ENCODE peak calls at places on chromosomes 6 and 20, in six cellular contexts. R is HCT116, H is Panc1, Y is prostate gland, J is GM12892, A is endothelial cell of umbilical vein. N is an unnamed sample.

GRCh38 chr6:169073311-169073710 is 180.3 kb downstream of the THBS2 start:
- DNase-seq in R (no peak), H (no peak), Y (no peak), J (no peak), A (no peak), N (no peak)

GRCh38 chr20:44714701-44715494 is at the start of gene CCN5:
- DNase-seq in R (peak), H (peak), Y (peak), J (no peak), A (peak), N (peak)

GRCh38 chr20:18003897-18004296 is 35.1 kb downstream of the MGME1 start:
- DNase-seq in R (no peak), H (no peak), Y (no peak), J (no peak), A (no peak), N (no peak)

GRCh38 chr20:5545381-5545941 is 204.7 kb upstream of the SHLD1 start:
- DNase-seq in R (no peak), H (no peak), Y (no peak), J (no peak), A (no peak), N (no peak)

GRCh38 chr6:125073071-125073470 is 80.5 kb upstream of the TPD52L1 start:
- DNase-seq in R (no peak), H (no peak), Y (no peak), J (no peak), A (no peak), N (no peak)

GRCh38 chr20:48159156-48159971 is 374.1 kb upstream of the SULF2 start:
- DNase-seq in R (no peak), H (no peak), Y (no peak), J (no peak), A (no peak), N (no peak)

GRCh38 chr6:136408205-136408604 is 118.6 kb upstream of the BCLAF1 start:
- DNase-seq in R (no peak), H (no peak), Y (no peak), J (no peak), A (peak), N (no peak)

GRCh38 chr20:56520180-56520579 is 4.4 kb upstream of the FAM209A start:
- DNase-seq in R (no peak), H (no peak), Y (no peak), J (no peak), A (no peak), N (no peak)

GRCh38 chr20:1505361-1505760 is 14.1 kb upstream of the SIRPB2 start:
- DNase-seq in R (no peak), H (no peak), Y (no peak), J (no peak), A (no peak), N (no peak)

GRCh38 chr6:113786168-113786567 is 71.0 kb upstream of the MARCKS start:
- DNase-seq in R (peak), H (no peak), Y (no peak), J (no peak), A (no peak), N (no peak)

DNA sequence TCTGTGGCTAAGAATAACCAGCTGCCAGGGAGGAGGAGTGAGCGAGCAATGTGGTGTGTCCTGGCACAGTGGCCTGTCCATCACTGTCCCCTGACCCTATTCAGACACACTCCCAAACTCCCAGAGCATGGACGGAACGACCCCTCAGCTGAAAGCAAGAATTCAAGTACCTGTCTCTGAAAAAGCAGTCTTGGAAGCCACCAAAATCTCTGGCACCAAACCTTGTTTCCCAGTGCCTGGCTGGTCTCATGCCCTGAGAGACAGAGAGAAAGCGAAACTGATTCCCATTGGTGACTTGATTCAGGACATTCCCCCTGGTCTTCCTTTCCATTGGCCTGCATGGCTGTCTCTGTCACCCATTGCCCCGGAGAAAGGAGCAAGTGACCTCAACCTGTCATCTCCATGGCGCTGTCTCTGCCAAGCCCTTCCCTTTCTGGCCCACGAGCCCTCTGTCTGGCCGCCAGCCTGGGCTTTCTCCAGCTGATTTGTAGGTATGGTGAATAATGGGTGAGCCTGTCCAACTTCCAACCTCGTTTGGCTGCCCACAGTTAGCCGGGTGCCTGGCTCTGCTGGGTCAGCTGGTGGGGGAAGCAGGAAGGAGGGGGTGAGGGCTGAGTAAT is at the start of gene DDO:
- DNase-seq in R (no peak), H (no peak), Y (peak), J (no peak), A (peak), N (peak)
- TF ChIP-seq POLR2AphosphoS5 in R (no peak), H (no peak), Y (peak), J (no peak), A (no peak), N (peak)

GRCh38 chr6:150271501-150272263 is 97.1 kb upstream of the IYD start:
- DNase-seq in R (no peak), H (no peak), Y (no peak), J (no peak), A (no peak), N (no peak)
- TF ChIP-seq POLR2AphosphoS5 in R (no peak), H (no peak), Y (no peak), J (no peak), A (no peak), N (no peak)

GRCh38 chr6:37212268-37212667 is 42.3 kb downstream of the PIM1 start:
- DNase-seq in R (no peak), H (no peak), Y (no peak), J (no peak), A (no peak), N (no peak)

GRCh38 chr6:37207903-37208456 is 38.0 kb downstream of the PIM1 start:
- DNase-seq in R (peak), H (peak), Y (peak), J (peak), A (peak), N (peak)

GRCh38 chr6:37208793-37209192 is 38.8 kb downstream of the PIM1 start:
- DNase-seq in R (no peak), H (no peak), Y (no peak), J (no peak), A (no peak), N (no peak)

GRCh38 chr6:37209461-37210205 is 39.7 kb downstream of the PIM1 start:
- DNase-seq in R (no peak), H (no peak), Y (no peak), J (no peak), A (no peak), N (no peak)

DNA sequence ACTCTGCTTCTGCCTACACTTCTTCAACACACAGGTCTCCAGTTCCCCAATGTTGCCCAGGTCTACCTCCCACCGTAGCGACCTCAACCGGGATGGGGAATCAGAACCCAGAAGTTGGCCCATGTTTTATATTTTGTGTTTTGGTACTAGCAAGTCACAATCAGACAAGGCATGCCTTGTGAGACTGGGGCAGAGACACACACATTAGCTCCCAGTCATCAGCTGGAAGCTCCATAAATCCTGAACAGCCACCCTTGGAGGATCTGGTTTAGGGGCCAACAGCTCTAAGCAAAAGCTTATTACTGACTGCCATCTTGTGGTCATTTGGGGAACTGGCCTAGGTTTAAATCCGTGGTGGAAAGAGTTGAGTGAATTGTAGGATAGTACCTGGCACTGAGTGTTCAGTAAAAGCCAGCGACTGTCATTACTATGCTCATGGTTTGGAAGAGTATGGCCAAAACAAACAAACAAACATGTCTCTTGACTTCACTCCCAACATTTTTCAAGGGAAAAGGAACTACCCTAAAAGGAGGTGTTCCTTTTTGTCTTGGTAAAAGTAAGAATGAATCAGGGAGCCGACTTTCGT is 40.5 kb downstream of the PIM1 start:
- DNase-seq in R (peak), H (peak), Y (peak), J (peak), A (peak), N (peak)
- TF ChIP-seq POLR2AphosphoS5 in R (no peak), H (no peak), Y (peak), J (no peak), A (no peak), N (no peak)

GRCh38 chr6:90203672-90204071 is 93.0 kb downstream of the BACH2 start:
- DNase-seq in R (no peak), H (no peak), Y (no peak), J (no peak), A (no peak), N (no peak)

GRCh38 chr6:90202156-90202555 is 94.5 kb downstream of the BACH2 start:
- DNase-seq in R (no peak), H (no peak), Y (no peak), J (no peak), A (no peak), N (no peak)

GRCh38 chr6:90197854-90198496 is 98.7 kb downstream of the BACH2 start:
- DNase-seq in R (no peak), H (no peak), Y (no peak), J (no peak), A (no peak), N (peak)

GRCh38 chr6:90198758-90199425 is 97.8 kb downstream of the BACH2 start:
- DNase-seq in R (no peak), H (no peak), Y (no peak), J (no peak), A (no peak), N (no peak)

GRCh38 chr6:90199900-90200299 is 96.7 kb downstream of the BACH2 start:
- DNase-seq in R (no peak), H (no peak), Y (no peak), J (no peak), A (no peak), N (no peak)
- TF ChIP-seq POLR2AphosphoS5 in R (no peak), H (no peak), Y (no peak), J (no peak), A (no peak), N (no peak)

GRCh38 chr20:63941282-63942060 is 14.7 kb downstream of the UCKL1 start:
- DNase-seq in R (no peak), H (no peak), Y (no peak), J (no peak), A (no peak), N (peak)
- TF ChIP-seq POLR2AphosphoS5 in R (no peak), H (no peak), Y (no peak), J (no peak), A (peak), N (no peak)

GRCh38 chr20:10447028-10447427 is 11.9 kb downstream of the SLX4IP start:
- DNase-seq in R (peak), H (peak), Y (no peak), J (peak), A (peak), N (no peak)
- TF ChIP-seq POLR2AphosphoS5 in R (peak), H (no peak), Y (no peak), J (no peak), A (no peak), N (no peak)

GRCh38 chr20:19823971-19824370 is 65.9 kb downstream of the RIN2 start:
- DNase-seq in R (no peak), H (no peak), Y (no peak), J (no peak), A (no peak), N (no peak)
- TF ChIP-seq POLR2AphosphoS5 in R (no peak), H (no peak), Y (no peak), J (no peak), A (no peak), N (no peak)

N was measured in sigmoid colon.